ENCODE peak calls at places on chromosomes 11 and 22, in ten cellular contexts. One of them, this sample, is unnamed.

GRCh38 chr11:2794947-2795346 is 90.6 kb downstream of the CDKN1C start:
- DNase-seq in heart left ventricle: no peak
- DNase-seq in A172: no peak
- DNase-seq in activated CD4-positive, alpha-beta T cell treated with anti-CD3 and anti-CD28 coated beads, Interleukin-2, amount 10 ng/mL, durations not matched to agents 7 days and 5 days: no peak
- DNase-seq in keratinocyte: no peak
- DNase-seq in MV-4-11: no peak
- DNase-seq in activated T-cell treated with anti-CD3 and anti-CD28 coated beads, Interleukin-2, amount 50 U/mL, for 24 hours: peak
- DNase-seq in omental fat pad: peak
- DNase-seq in activated CD4-positive, CD25-positive, alpha-beta regulatory T cell: no peak
- DNase-seq in GM04503: no peak
- DNase-seq in this sample: no peak

GRCh38 chr11:62575156-62575555 is 1.5 kb upstream of the EEF1G start:
- DNase-seq in A172: no peak
- DNase-seq in MV-4-11: no peak
- DNase-seq in heart left ventricle: no peak
- DNase-seq in activated T-cell treated with anti-CD3 and anti-CD28 coated beads, Interleukin-2, amount 50 U/mL, for 24 hours: no peak
- DNase-seq in keratinocyte: no peak
- DNase-seq in GM04503: no peak
- DNase-seq in activated CD4-positive, alpha-beta T cell treated with anti-CD3 and anti-CD28 coated beads, Interleukin-2, amount 10 ng/mL, durations not matched to agents 7 days and 5 days: no peak
- DNase-seq in activated CD4-positive, CD25-positive, alpha-beta regulatory T cell: no peak
- DNase-seq in omental fat pad: no peak
- DNase-seq in this sample: no peak

GRCh38 chr22:19505735-19506126 is 18.5 kb downstream of the CLDN5 start:
- DNase-seq in activated CD4-positive, alpha-beta T cell treated with anti-CD3 and anti-CD28 coated beads, Interleukin-2, amount 10 ng/mL, durations not matched to agents 7 days and 5 days: no peak
- DNase-seq in activated T-cell treated with anti-CD3 and anti-CD28 coated beads, Interleukin-2, amount 50 U/mL, for 24 hours: no peak
- DNase-seq in keratinocyte: no peak
- DNase-seq in A172: no peak
- DNase-seq in omental fat pad: no peak
- DNase-seq in MV-4-11: no peak
- DNase-seq in GM04503: no peak
- DNase-seq in heart left ventricle: no peak
- DNase-seq in activated CD4-positive, CD25-positive, alpha-beta regulatory T cell: no peak
- DNase-seq in this sample: no peak

GRCh38 chr11:8962827-8963226 is 1.4 kb downstream of the TMEM9B start:
- DNase-seq in activated CD4-positive, alpha-beta T cell treated with anti-CD3 and anti-CD28 coated beads, Interleukin-2, amount 10 ng/mL, durations not matched to agents 7 days and 5 days: no peak
- DNase-seq in heart left ventricle: no peak
- DNase-seq in keratinocyte: no peak
- DNase-seq in omental fat pad: no peak
- DNase-seq in GM04503: no peak
- DNase-seq in activated T-cell treated with anti-CD3 and anti-CD28 coated beads, Interleukin-2, amount 50 U/mL, for 24 hours: no peak
- DNase-seq in MV-4-11: no peak
- DNase-seq in activated CD4-positive, CD25-positive, alpha-beta regulatory T cell: no peak
- DNase-seq in A172: no peak
- DNase-seq in this sample: no peak

GRCh38 chr11:60910711-60911366 is 3.1 kb upstream of the TMEM109 start:
- DNase-seq in heart left ventricle: no peak
- DNase-seq in activated CD4-positive, alpha-beta T cell treated with anti-CD3 and anti-CD28 coated beads, Interleukin-2, amount 10 ng/mL, durations not matched to agents 7 days and 5 days: no peak
- DNase-seq in activated CD4-positive, CD25-positive, alpha-beta regulatory T cell: no peak
- DNase-seq in GM04503: no peak
- DNase-seq in A172: no peak
- DNase-seq in MV-4-11: peak
- DNase-seq in omental fat pad: no peak
- DNase-seq in activated T-cell treated with anti-CD3 and anti-CD28 coated beads, Interleukin-2, amount 50 U/mL, for 24 hours: peak
- DNase-seq in keratinocyte: no peak
- DNase-seq in this sample: no peak

GRCh38 chr11:126703661-126704060 is 296.9 kb downstream of the KIRREL3 start:
- DNase-seq in GM04503: no peak
- DNase-seq in A172: peak
- DNase-seq in keratinocyte: no peak
- DNase-seq in activated CD4-positive, CD25-positive, alpha-beta regulatory T cell: no peak
- DNase-seq in activated CD4-positive, alpha-beta T cell treated with anti-CD3 and anti-CD28 coated beads, Interleukin-2, amount 10 ng/mL, durations not matched to agents 7 days and 5 days: no peak
- DNase-seq in MV-4-11: no peak
- DNase-seq in omental fat pad: no peak
- DNase-seq in activated T-cell treated with anti-CD3 and anti-CD28 coated beads, Interleukin-2, amount 50 U/mL, for 24 hours: no peak
- DNase-seq in heart left ventricle: no peak
- DNase-seq in this sample: no peak

GRCh38 chr22:28344893-28345292 is 334.7 kb downstream of the TTC28 start:
- DNase-seq in heart left ventricle: no peak
- DNase-seq in activated CD4-positive, CD25-positive, alpha-beta regulatory T cell: no peak
- DNase-seq in omental fat pad: no peak
- DNase-seq in MV-4-11: no peak
- DNase-seq in activated T-cell treated with anti-CD3 and anti-CD28 coated beads, Interleukin-2, amount 50 U/mL, for 24 hours: no peak
- DNase-seq in activated CD4-positive, alpha-beta T cell treated with anti-CD3 and anti-CD28 coated beads, Interleukin-2, amount 10 ng/mL, durations not matched to agents 7 days and 5 days: no peak
- DNase-seq in keratinocyte: no peak
- DNase-seq in GM04503: no peak
- DNase-seq in A172: no peak
- DNase-seq in this sample: no peak

GRCh38 chr11:130886704-130887103 is 29.6 kb downstream of the SNX19 start:
- DNase-seq in heart left ventricle: no peak
- DNase-seq in activated CD4-positive, CD25-positive, alpha-beta regulatory T cell: no peak
- DNase-seq in MV-4-11: no peak
- DNase-seq in omental fat pad: no peak
- DNase-seq in activated T-cell treated with anti-CD3 and anti-CD28 coated beads, Interleukin-2, amount 50 U/mL, for 24 hours: no peak
- DNase-seq in A172: no peak
- DNase-seq in keratinocyte: no peak
- DNase-seq in GM04503: no peak
- DNase-seq in activated CD4-positive, alpha-beta T cell treated with anti-CD3 and anti-CD28 coated beads, Interleukin-2, amount 10 ng/mL, durations not matched to agents 7 days and 5 days: no peak
- DNase-seq in this sample: no peak

GRCh38 chr11:12886508-12886907 is 122.6 kb upstream of the RASSF10 start:
- DNase-seq in MV-4-11: no peak
- DNase-seq in A172: no peak
- DNase-seq in omental fat pad: no peak
- DNase-seq in GM04503: no peak
- DNase-seq in keratinocyte: no peak
- DNase-seq in activated T-cell treated with anti-CD3 and anti-CD28 coated beads, Interleukin-2, amount 50 U/mL, for 24 hours: no peak
- DNase-seq in activated CD4-positive, alpha-beta T cell treated with anti-CD3 and anti-CD28 coated beads, Interleukin-2, amount 10 ng/mL, durations not matched to agents 7 days and 5 days: no peak
- DNase-seq in heart left ventricle: no peak
- DNase-seq in activated CD4-positive, CD25-positive, alpha-beta regulatory T cell: no peak
- DNase-seq in this sample: no peak

GRCh38 chr11:88680806-88681205 is 343.3 kb upstream of the CTSC start:
- DNase-seq in activated CD4-positive, CD25-positive, alpha-beta regulatory T cell: no peak
- DNase-seq in A172: peak
- DNase-seq in heart left ventricle: no peak
- DNase-seq in omental fat pad: no peak
- DNase-seq in activated CD4-positive, alpha-beta T cell treated with anti-CD3 and anti-CD28 coated beads, Interleukin-2, amount 10 ng/mL, durations not matched to agents 7 days and 5 days: no peak
- DNase-seq in activated T-cell treated with anti-CD3 and anti-CD28 coated beads, Interleukin-2, amount 50 U/mL, for 24 hours: no peak
- DNase-seq in MV-4-11: peak
- DNase-seq in GM04503: no peak
- DNase-seq in keratinocyte: peak
- DNase-seq in this sample: peak

GRCh38 chr11:95296165-95296564 is 65.2 kb upstream of the SESN3 start:
- DNase-seq in omental fat pad: no peak
- DNase-seq in activated CD4-positive, CD25-positive, alpha-beta regulatory T cell: no peak
- DNase-seq in heart left ventricle: no peak
- DNase-seq in GM04503: no peak
- DNase-seq in MV-4-11: no peak
- DNase-seq in activated T-cell treated with anti-CD3 and anti-CD28 coated beads, Interleukin-2, amount 50 U/mL, for 24 hours: no peak
- DNase-seq in activated CD4-positive, alpha-beta T cell treated with anti-CD3 and anti-CD28 coated beads, Interleukin-2, amount 10 ng/mL, durations not matched to agents 7 days and 5 days: no peak
- DNase-seq in keratinocyte: no peak
- DNase-seq in A172: no peak
- DNase-seq in this sample: no peak

GRCh38 chr11:132238331-132238730 is 867.9 kb downstream of the NTM start:
- DNase-seq in heart left ventricle: no peak
- DNase-seq in GM04503: peak
- DNase-seq in activated CD4-positive, CD25-positive, alpha-beta regulatory T cell: no peak
- DNase-seq in keratinocyte: no peak
- DNase-seq in activated T-cell treated with anti-CD3 and anti-CD28 coated beads, Interleukin-2, amount 50 U/mL, for 24 hours: no peak
- DNase-seq in A172: no peak
- DNase-seq in activated CD4-positive, alpha-beta T cell treated with anti-CD3 and anti-CD28 coated beads, Interleukin-2, amount 10 ng/mL, durations not matched to agents 7 days and 5 days: no peak
- DNase-seq in omental fat pad: no peak
- DNase-seq in MV-4-11: no peak
- DNase-seq in this sample: no peak

GRCh38 chr22:38981005-38981658 is 1.0 kb upstream of the APOBEC3B start:
- DNase-seq in heart left ventricle: no peak
- DNase-seq in activated CD4-positive, CD25-positive, alpha-beta regulatory T cell: no peak
- DNase-seq in keratinocyte: no peak
- DNase-seq in activated T-cell treated with anti-CD3 and anti-CD28 coated beads, Interleukin-2, amount 50 U/mL, for 24 hours: no peak
- DNase-seq in MV-4-11: no peak
- DNase-seq in activated CD4-positive, alpha-beta T cell treated with anti-CD3 and anti-CD28 coated beads, Interleukin-2, amount 10 ng/mL, durations not matched to agents 7 days and 5 days: no peak
- DNase-seq in A172: no peak
- DNase-seq in omental fat pad: no peak
- DNase-seq in GM04503: no peak
- DNase-seq in this sample: peak

GRCh38 chr11:88359529-88359928 is 22.0 kb upstream of the CTSC start:
- DNase-seq in activated CD4-positive, CD25-positive, alpha-beta regulatory T cell: no peak
- DNase-seq in activated CD4-positive, alpha-beta T cell treated with anti-CD3 and anti-CD28 coated beads, Interleukin-2, amount 10 ng/mL, durations not matched to agents 7 days and 5 days: no peak
- DNase-seq in activated T-cell treated with anti-CD3 and anti-CD28 coated beads, Interleukin-2, amount 50 U/mL, for 24 hours: no peak
- DNase-seq in omental fat pad: no peak
- DNase-seq in MV-4-11: peak
- DNase-seq in keratinocyte: no peak
- DNase-seq in A172: no peak
- DNase-seq in GM04503: no peak
- DNase-seq in heart left ventricle: no peak
- DNase-seq in this sample: no peak

GRCh38 chr11:78323356-78323755 is 94.3 kb downstream of the GAB2 start:
- DNase-seq in heart left ventricle: no peak
- DNase-seq in A172: no peak
- DNase-seq in keratinocyte: no peak
- DNase-seq in activated CD4-positive, CD25-positive, alpha-beta regulatory T cell: no peak
- DNase-seq in activated T-cell treated with anti-CD3 and anti-CD28 coated beads, Interleukin-2, amount 50 U/mL, for 24 hours: no peak
- DNase-seq in omental fat pad: no peak
- DNase-seq in MV-4-11: peak
- DNase-seq in GM04503: no peak
- DNase-seq in activated CD4-positive, alpha-beta T cell treated with anti-CD3 and anti-CD28 coated beads, Interleukin-2, amount 10 ng/mL, durations not matched to agents 7 days and 5 days: no peak
- DNase-seq in this sample: no peak